ENCODE peak calls at places on chromosome 11, in eight cellular contexts. U is A549, I is ovary, L is pancreas, Q is mucosa of descending colon, N is lower lobe of right lung, W is lung, A is colonic mucosa. K is an unnamed sample.

GRCh38 chr11:9716275-9717039 is 52.6 kb downstream of the SWAP70 start:
- DNase-seq in U (peak; percentile 31), I (no peak), L (no peak), Q (no peak), N (no peak), W (no peak), A (no peak), K (peak; percentile 32)

GRCh38 chr11:10486161-10486840 is 31.2 kb downstream of the AMPD3 start:
- DNase-seq in U (no peak), I (no peak), L (no peak), Q (no peak), N (no peak), W (no peak), A (no peak), K (no peak)

GRCh38 chr11:134536219-134536618 is 124.2 kb upstream of the B3GAT1 start:
- DNase-seq in U (no peak), I (no peak), L (peak; percentile 40), Q (no peak), N (no peak), W (no peak), A (no peak), K (no peak)

GRCh38 chr11:1840780-1841480 is 2.1 kb downstream of the TNNI2 start:
- DNase-seq in U (no peak), I (no peak), L (peak; percentile 57), Q (peak; percentile 57), N (peak; percentile 42), W (no peak), A (no peak), K (no peak)

GRCh38 chr11:71252434-71252781 is at the start of gene SHANK2:
- DNase-seq in U (no peak), I (no peak), L (peak; percentile 84), Q (peak; percentile 64), N (peak; percentile 62), W (no peak), A (peak; percentile 64), K (no peak)

GRCh38 chr11:36075053-36075452 is 131.2 kb downstream of the LDLRAD3 start:
- DNase-seq in U (no peak), I (no peak), L (no peak), Q (no peak), N (no peak), W (no peak), A (no peak), K (no peak)

GRCh38 chr11:57460017-57460755 is at the start of gene RTN4RL2:
- DNase-seq in U (peak; percentile 78), I (no peak), L (peak; percentile 66), Q (no peak), N (peak; percentile 61), W (peak; percentile 45), A (peak; percentile 48), K (peak; percentile 35)

GRCh38 chr11:102421262-102421661 is 31.3 kb downstream of the TMEM123 start:
- DNase-seq in U (no peak), I (no peak), L (no peak), Q (no peak), N (no peak), W (no peak), A (no peak), K (no peak)

GRCh38 chr11:4453118-4453517 is 4.0 kb downstream of the OR52K2 start:
- DNase-seq in U (no peak), I (no peak), L (no peak), Q (no peak), N (no peak), W (no peak), A (no peak), K (no peak)

GRCh38 chr11:106466441-106467190 is 389.2 kb downstream of the AASDHPPT start:
- DNase-seq in U (no peak), I (no peak), L (no peak), Q (no peak), N (no peak), W (no peak), A (no peak), K (no peak)

GRCh38 chr11:59705281-59705680 is 8.4 kb downstream of the OR10V1 start:
- DNase-seq in U (no peak), I (no peak), L (no peak), Q (no peak), N (no peak), W (no peak), A (no peak), K (no peak)

GRCh38 chr11:86511086-86511551 is 136.4 kb downstream of the CCDC81 start:
- DNase-seq in U (peak; percentile 44), I (no peak), L (no peak), Q (no peak), N (no peak), W (no peak), A (peak; percentile 35), K (no peak)

GRCh38 chr11:86067230-86068137 is 1.4 kb downstream of the PICALM start:
- DNase-seq in U (no peak), I (no peak), L (no peak), Q (no peak), N (no peak), W (no peak), A (peak; percentile 31), K (no peak)

GRCh38 chr11:129374081-129374992 is 1.3 kb upstream of the BARX2 start:
- DNase-seq in U (peak; percentile 1), I (no peak), L (peak; percentile 66), Q (peak; percentile 43), N (no peak), W (no peak), A (peak; percentile 45), K (no peak)

GRCh38 chr11:61707574-61707973 is 27.4 kb downstream of the DAGLA start:
- DNase-seq in U (no peak), I (no peak), L (no peak), Q (peak; percentile 93), N (no peak), W (no peak), A (peak; percentile 91), K (no peak)
- TF ChIP-seq CTCF in U (no peak), I (no peak), L (no peak), Q (no peak), N (no peak), W (no peak), A (no peak), K (no peak)

GRCh38 chr11:64230985-64231365 is 627 bp downstream of the DNAJC4 start:
- DNase-seq in U (no peak), I (no peak), L (no peak), Q (no peak), N (no peak), W (no peak), A (no peak), K (no peak)
- H3K4me1 ChIP-seq in U (peaks cover 46% of the 10 kb centered on the region), I (peaks cover 25% of the 10 kb centered on the region), L (peaks cover 14% of the 10 kb centered on the region), Q (peaks cover 45% of the 10 kb centered on the region), N (peaks cover 69% of the 10 kb centered on the region), W (peaks cover 27% of the 10 kb centered on the region), A (peaks cover 20% of the 10 kb centered on the region), K (peaks cover 23% of the 10 kb centered on the region)

DNA sequence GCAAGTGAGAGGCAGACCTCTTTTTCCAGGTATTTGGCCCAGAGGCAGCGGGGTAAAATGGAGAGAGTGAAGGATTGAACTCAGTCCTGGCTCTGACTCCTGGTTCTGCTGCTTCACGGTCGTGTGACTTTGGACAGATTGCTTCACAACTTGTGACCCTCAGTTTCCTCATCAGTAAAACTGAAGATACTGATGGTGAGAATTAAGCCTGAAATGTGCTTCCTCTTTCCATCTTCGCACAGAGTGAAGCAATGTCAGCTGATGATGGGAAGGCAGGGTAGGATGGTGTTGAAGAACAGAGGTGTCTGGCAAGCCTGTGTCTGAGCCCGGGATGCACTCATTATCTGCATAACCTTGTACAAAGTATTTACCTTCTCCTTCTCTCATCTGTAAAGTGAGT is 59.0 kb downstream of the UBASH3B start:
- DNase-seq in U (no peak), I (no peak), L (no peak), Q (no peak), N (no peak), W (peak; percentile 32), A (no peak), K (no peak)
- H3K4me3 ChIP-seq in U (no peak overlapping the region), I (no peak overlapping the region), L (no peak overlapping the region), Q (no peak overlapping the region), N (no peak overlapping the region), W (no peak overlapping the region), A (no peak overlapping the region), K (no peak overlapping the region)

GRCh38 chr11:121066623-121067022 is 34.4 kb upstream of the TECTA start:
- DNase-seq in U (no peak), I (no peak), L (no peak), Q (no peak), N (no peak), W (no peak), A (no peak), K (no peak)
- TF ChIP-seq CTCF in U (no peak), I (no peak), L (no peak), Q (no peak), N (no peak), W (no peak), A (no peak), K (no peak)

GRCh38 chr11:45208135-45208534 is 61.7 kb downstream of the PRDM11 start:
- DNase-seq in U (no peak), I (no peak), L (no peak), Q (no peak), N (no peak), W (no peak), A (no peak), K (no peak)
- H3K4me1 ChIP-seq in U (no peaks in the 10 kb centered on the region), I (peaks cover 12% of the 10 kb centered on the region), L (no peaks in the 10 kb centered on the region), Q (peaks cover 13% of the 10 kb centered on the region), N (peaks cover 28% of the 10 kb centered on the region), W (peaks cover 30% of the 10 kb centered on the region), A (no peaks in the 10 kb centered on the region), K (no peaks in the 10 kb centered on the region)

DNA sequence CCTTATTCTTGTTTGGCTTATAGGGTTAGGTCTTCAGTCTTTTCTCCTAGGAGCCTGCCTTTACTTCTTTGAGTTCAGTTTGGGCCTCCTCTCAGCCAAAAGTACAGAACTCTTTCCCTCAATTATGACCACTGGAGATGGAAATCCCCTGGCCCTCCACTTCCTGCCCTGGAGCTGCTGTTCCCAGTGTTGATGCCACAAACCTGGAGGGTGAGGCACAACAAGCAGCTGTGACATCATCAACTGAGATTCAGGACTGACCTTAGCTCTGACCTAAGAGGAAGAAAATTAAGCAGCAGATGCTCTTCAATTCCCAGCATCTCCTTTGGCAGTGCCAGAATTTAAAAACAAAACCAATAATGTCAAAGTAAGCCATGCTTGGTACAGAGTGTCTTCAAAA is 3.0 kb downstream of the ABTB2 start:
- DNase-seq in U (peak; percentile 48), I (no peak), L (no peak), Q (no peak), N (no peak), W (no peak), A (no peak), K (no peak)
- H3K4me3 ChIP-seq in U (peak overlapping the region; percentile 79), I (no peak overlapping the region), L (no peak overlapping the region), Q (no peak overlapping the region), N (no peak overlapping the region), W (no peak overlapping the region), A (no peak overlapping the region), K (no peak overlapping the region)

DNA sequence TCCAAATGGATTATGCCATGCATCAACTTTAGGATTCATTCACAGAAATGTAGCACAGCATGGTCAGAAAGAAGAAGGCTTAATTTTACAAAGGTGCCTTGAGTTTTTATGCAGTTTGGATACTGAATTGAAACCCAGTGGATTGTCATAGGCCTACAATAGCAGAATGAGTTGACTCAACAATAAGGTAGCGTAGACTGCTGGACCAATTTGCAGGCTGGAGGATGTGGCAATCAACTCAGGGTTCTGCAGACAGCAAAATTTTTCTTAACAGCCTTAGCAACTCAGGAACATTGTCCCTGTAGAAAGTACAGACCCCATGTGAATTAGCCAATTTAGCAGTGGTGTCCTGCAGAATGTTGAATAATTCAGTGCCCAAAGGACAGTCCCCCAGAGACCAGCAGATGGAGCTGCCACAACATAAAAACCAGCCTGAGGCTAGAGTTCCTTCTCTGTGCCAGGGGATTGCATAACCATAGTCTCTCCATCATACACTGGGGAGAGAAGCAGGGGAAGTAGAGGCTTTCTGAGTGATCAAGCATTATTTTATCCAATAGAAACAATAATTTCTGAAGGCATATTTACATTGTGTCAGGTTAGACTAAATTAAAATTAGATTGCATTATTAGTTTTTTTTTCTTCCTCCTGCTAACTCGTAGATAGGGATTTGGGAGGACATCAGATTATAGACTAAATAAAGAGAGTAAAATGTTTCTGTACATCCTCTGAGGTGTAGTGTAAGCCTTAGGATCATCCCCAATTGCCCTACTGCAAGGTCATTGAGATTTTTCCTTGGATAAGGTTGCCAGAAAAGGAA is 20.3 kb upstream of the MRPL17 start:
- DNase-seq in U (peak; percentile 58), I (no peak), L (no peak), Q (no peak), N (no peak), W (peak; percentile 66), A (peak; percentile 61), K (peak; percentile 27)
- TF ChIP-seq CTCF in U (peak; percentile 59), I (no peak), L (no peak), Q (no peak), N (peak; percentile 67), W (peak; percentile 68), A (peak; percentile 40), K (peak; percentile 43)

K was measured in uterus.